ENCODE peak calls at places on chromosomes 4 and X, in six cellular contexts. R is IMR-90, N is tibial artery, L is spleen, U is upper lobe of right lung, P is MM.1S. W is an unnamed sample. For H3K27me3 and H3K4me1, the result is how much of the 10 kb centered on the place peaks cover.

GRCh38 chr4:105709081-105709450 is 482 bp downstream of the GSTCD start:
- DNase-seq in R (no peak), N (no peak), L (no peak), U (no peak), P (peak), W (no peak)

GRCh38 chr4:70114091-70114490 is 39.9 kb upstream of the PRR27 start:
- DNase-seq in R (no peak), N (no peak), L (no peak), U (no peak), P (no peak), W (no peak)

GRCh38 chr4:178309890-178310289 is 867.7 kb upstream of the AGA start:
- DNase-seq in R (no peak), N (no peak), L (no peak), U (no peak), P (no peak), W (no peak)

GRCh38 chrX:119062750-119063374 is 9.9 kb upstream of the CT47C1 start:
- DNase-seq in R (peak), N (no peak), L (no peak), U (no peak), P (no peak), W (no peak)

GRCh38 chrX:28099166-28099565 is 117.9 kb upstream of the DCAF8L1 start:
- DNase-seq in R (no peak), N (no peak), L (no peak), U (no peak), P (no peak), W (no peak)

GRCh38 chr4:78937837-78938236 is 1.4 kb downstream of the PAQR3 start:
- DNase-seq in R (peak), N (no peak), L (no peak), U (no peak), P (no peak), W (no peak)

GRCh38 chrX:134688839-134689238 is 30.6 kb upstream of the PLAC1 start:
- DNase-seq in R (peak), N (no peak), L (no peak), U (no peak), P (no peak), W (no peak)

GRCh38 chr4:158681630-158682029 is 9.5 kb downstream of the ETFDH start:
- DNase-seq in R (no peak), N (no peak), L (no peak), U (no peak), P (no peak), W (no peak)

GRCh38 chr4:947491-947971 is 15.3 kb downstream of the TMEM175 start:
- DNase-seq in R (no peak), N (peak), L (peak), U (peak), P (no peak), W (no peak)

GRCh38 chr4:1290165-1290977 is 680 bp downstream of the MAEA start:
- DNase-seq in R (peak), N (no peak), L (peak), U (no peak), P (peak), W (no peak)

GRCh38 chr4:10738826-10739489 is 54.4 kb upstream of the CLNK start:
- DNase-seq in R (peak), N (no peak), L (no peak), U (no peak), P (no peak), W (no peak)

GRCh38 chr4:147465461-147465860 is 15.4 kb upstream of the EDNRA start:
- DNase-seq in R (no peak), N (no peak), L (no peak), U (no peak), P (no peak), W (no peak)

GRCh38 chr4:3834921-3835521 is 68.8 kb downstream of the ADRA2C start:
- DNase-seq in R (no peak), N (no peak), L (no peak), U (no peak), P (no peak), W (no peak)

GRCh38 chr4:3832536-3833220 is 66.5 kb downstream of the ADRA2C start:
- DNase-seq in R (no peak), N (no peak), L (no peak), U (no peak), P (no peak), W (peak)

GRCh38 chr4:3834186-3834920 is 68.2 kb downstream of the ADRA2C start:
- DNase-seq in R (no peak), N (no peak), L (no peak), U (no peak), P (no peak), W (no peak)

GRCh38 chr4:3831529-3832150 is 65.5 kb downstream of the ADRA2C start:
- DNase-seq in R (no peak), N (no peak), L (no peak), U (no peak), P (no peak), W (no peak)

DNA sequence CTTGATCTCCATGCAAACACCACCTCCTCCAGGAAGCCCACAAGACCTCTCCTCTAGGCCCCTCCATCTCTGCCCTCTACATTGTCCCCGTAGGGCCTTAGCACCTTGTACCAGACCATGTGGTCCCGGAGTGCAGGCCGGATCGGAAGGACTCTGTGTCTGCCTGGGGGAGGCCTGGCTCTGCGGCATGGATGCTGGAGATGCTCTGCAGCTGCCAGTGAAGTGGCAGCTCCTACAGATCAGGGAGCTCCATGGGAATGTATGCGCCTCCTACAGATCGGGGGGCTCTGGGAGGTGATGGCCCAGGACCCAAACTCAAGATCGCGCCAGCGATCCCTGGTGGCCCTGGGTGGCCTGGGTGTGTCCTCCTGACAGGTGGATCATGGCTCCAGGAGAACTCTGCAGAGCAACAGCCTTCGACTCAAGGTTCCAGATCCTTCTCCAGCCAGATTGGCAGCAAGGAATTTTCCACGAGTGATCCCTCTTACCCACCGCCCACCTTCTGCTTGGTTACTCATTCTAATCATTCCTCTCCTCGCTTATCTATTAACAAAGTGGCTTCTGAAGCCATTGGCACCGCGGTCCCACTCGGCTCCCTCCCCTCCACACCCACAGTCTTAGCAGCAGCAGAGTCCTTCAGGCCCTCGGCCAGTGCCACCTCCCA is 67.3 kb downstream of the ADRA2C start:
- DNase-seq in R (no peak), N (no peak), L (no peak), U (no peak), P (no peak), W (peak)
- H3K27me3 ChIP-seq in R (under half), N (under half), L (under half), U (under half), P (half or more), W (half or more)

DNA sequence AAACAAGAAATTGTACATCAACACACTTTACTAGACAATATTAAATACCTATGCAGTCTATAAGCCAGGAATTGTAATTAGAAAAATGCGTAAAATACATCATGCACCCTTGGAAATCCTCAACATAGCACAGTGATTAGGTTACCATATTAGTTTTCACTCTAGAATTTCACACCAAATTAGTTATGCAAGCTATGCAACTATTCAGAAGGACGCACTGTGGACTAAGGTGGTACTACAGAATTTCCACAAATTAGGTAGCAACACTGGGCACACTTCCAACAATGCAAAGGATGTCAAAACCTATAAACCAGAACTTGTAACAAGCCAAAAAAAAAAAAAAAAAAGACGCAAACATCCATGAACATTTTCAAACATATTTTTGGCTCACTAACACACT is 71.1 kb upstream of the ZCCHC13 start:
- DNase-seq in R (peak), N (no peak), L (no peak), U (no peak), P (no peak), W (no peak)
- TF ChIP-seq CTCF in R (no peak), N (no peak), L (no peak), U (no peak), P (no peak), W (no peak)

GRCh38 chrX:129653181-129653984 is 1.4 kb downstream of the APLN start:
- DNase-seq in R (no peak), N (no peak), L (no peak), U (no peak), P (no peak), W (peak)
- H3K4me1 ChIP-seq in R (under half), N (under half), L (under half), U (under half), P (under half), W (under half)

GRCh38 chrX:50967734-50968133 is 57.2 kb downstream of the BMP15 start:
- DNase-seq in R (no peak), N (no peak), L (no peak), U (no peak), P (no peak), W (no peak)

GRCh38 chrX:50973199-50973598 is 62.7 kb downstream of the BMP15 start:
- DNase-seq in R (no peak), N (no peak), L (no peak), U (no peak), P (no peak), W (no peak)

DNA sequence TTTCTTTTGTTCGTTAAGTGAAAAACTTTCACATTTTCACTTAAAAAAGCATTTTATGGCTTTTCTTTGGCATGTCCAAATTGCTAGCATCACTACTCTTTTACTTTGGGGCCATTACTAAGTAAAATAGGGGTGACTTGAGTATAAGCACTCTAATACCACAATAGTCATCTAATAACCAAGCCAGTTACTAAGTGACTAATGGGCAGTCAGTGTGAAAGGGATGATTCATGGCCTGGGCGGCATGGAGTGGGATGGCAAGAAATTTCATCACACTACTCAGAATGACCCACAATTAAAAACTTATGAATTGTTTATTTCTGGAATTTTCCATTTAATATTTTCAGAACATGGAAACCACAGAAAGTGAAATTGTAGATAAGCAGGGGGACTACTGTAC is 60.9 kb downstream of the BMP15 start:
- DNase-seq in R (no peak), N (no peak), L (no peak), U (no peak), P (no peak), W (no peak)
- H3K27me3 ChIP-seq in R (under half), N (under half), L (under half), U (under half), P (under half), W (under half)

GRCh38 chr4:116358633-116359222 is 726.6 kb downstream of the TRAM1L1 start:
- DNase-seq in R (peak), N (peak), L (no peak), U (no peak), P (peak), W (no peak)
- TF ChIP-seq CTCF in R (peak), N (peak), L (no peak), U (peak), P (peak), W (peak)

GRCh38 chrX:1511829-1512228 is 25.2 kb downstream of the P2RY8 start:
- DNase-seq in R (no peak), N (no peak), L (no peak), U (peak), P (no peak), W (no peak)
- H3K4me1 ChIP-seq in R (under half), N (under half), L (under half), U (under half), P (under half), W (under half)

GRCh38 chr4:54093609-54094240 is 6.2 kb upstream of the GSX2 start:
- DNase-seq in R (no peak), N (no peak), L (no peak), U (no peak), P (no peak), W (no peak)
- H3K27me3 ChIP-seq in R (under half), N (under half), L (half or more), U (half or more), P (under half), W (half or more)

GRCh38 chr4:152369203-152369902 is 166.5 kb downstream of the FBXW7 start:
- DNase-seq in R (no peak), N (no peak), L (no peak), U (no peak), P (no peak), W (no peak)

GRCh38 chr4:152374153-152374552 is 161.7 kb downstream of the FBXW7 start:
- DNase-seq in R (no peak), N (no peak), L (no peak), U (no peak), P (no peak), W (no peak)

GRCh38 chr4:152374606-152375285 is 161.1 kb downstream of the FBXW7 start:
- DNase-seq in R (peak), N (no peak), L (no peak), U (no peak), P (no peak), W (no peak)

GRCh38 chr4:152372444-152372843 is 163.4 kb downstream of the FBXW7 start:
- DNase-seq in R (no peak), N (no peak), L (no peak), U (no peak), P (no peak), W (no peak)

GRCh38 chr4:152369903-152370296 is 166.0 kb downstream of the FBXW7 start:
- DNase-seq in R (peak), N (no peak), L (no peak), U (no peak), P (no peak), W (no peak)
- TF ChIP-seq CTCF in R (peak), N (peak), L (no peak), U (peak), P (peak), W (peak)

W was measured in left ventricle myocardium inferior.